ENCODE peak calls at places on chromosomes 7 and 10, in five cellular contexts. O is ELR, N is GM04504, L is kidney glomerular epithelial cell, G is breast epithelium. X is an unnamed sample.

GRCh38 chr7:4113976-4114375 is 568.1 kb upstream of the FOXK1 start:
- DNase-seq in O (no peak), N (no peak), L (no peak), G (no peak), X (no peak)

GRCh38 chr10:112831826-112832225 is 118.2 kb upstream of the TCF7L2 start:
- DNase-seq in O (no peak), N (no peak), L (no peak), G (no peak), X (no peak)

GRCh38 chr7:33050425-33051318 is 11.9 kb downstream of the NT5C3A start:
- DNase-seq in O (peak), N (no peak), L (peak), G (no peak), X (no peak)

GRCh38 chr7:142782922-142783900 is 12.4 kb downstream of the PRSS2 start:
- DNase-seq in O (peak), N (peak), L (peak), G (peak), X (peak)

GRCh38 chr7:105649727-105650381 is 68.6 kb upstream of the EFCAB10 start:
- DNase-seq in O (peak), N (peak), L (no peak), G (no peak), X (no peak)

GRCh38 chr7:20351901-20352300 is 21.2 kb downstream of the ITGB8 start:
- DNase-seq in O (peak), N (no peak), L (no peak), G (no peak), X (no peak)

GRCh38 chr7:149704507-149704906 is 68.9 kb downstream of the ZNF467 start:
- DNase-seq in O (peak), N (no peak), L (no peak), G (no peak), X (no peak)

GRCh38 chr10:46236537-46236887 is 50.3 kb upstream of the ANTXRL start:
- DNase-seq in O (no peak), N (no peak), L (no peak), G (no peak), X (no peak)

GRCh38 chr7:22859676-22860290 is 37.1 kb upstream of the TOMM7 start:
- DNase-seq in O (peak), N (no peak), L (no peak), G (no peak), X (no peak)

GRCh38 chr10:131656446-131656845 is 244.4 kb upstream of the PPP2R2D start:
- DNase-seq in O (no peak), N (no peak), L (no peak), G (no peak), X (no peak)

GRCh38 chr10:90394306-90394705 is 463.5 kb downstream of the HTR7 start:
- DNase-seq in O (no peak), N (no peak), L (no peak), G (no peak), X (no peak)

GRCh38 chr10:93267521-93267920 is 193.8 kb downstream of the CYP26A1 start:
- DNase-seq in O (no peak), N (no peak), L (no peak), G (no peak), X (no peak)

X was measured in GOT3.